ENCODE peak calls at places on chromosomes 13 and 19, in ten cellular contexts. X is aorta; T is naive thymus-derived CD4-positive, alpha-beta T cell; I is HAP-1; O is left ventricle myocardium inferior; F is body of pancreas; H is thyroid gland; D is neural progenitor cell; G is A549; Q is CD8-positive, alpha-beta T cell. R is an unnamed sample. For H3K4me1, the result is how much of the 10 kb centered on the place peaks cover.

GRCh38 chr19:3459322-3459881 is 20.9 kb downstream of the SMIM24 start:
- DNase-seq in X (peak), F (peak), H (peak), I (no peak), D (no peak), O (peak), Q (no peak), G (peak), T (no peak), R (peak)

GRCh38 chr13:47216176-47216822 is 319.4 kb upstream of the HTR2A start:
- DNase-seq in Q (no peak), D (no peak), F (no peak), G (no peak), I (no peak), X (no peak), H (no peak), T (no peak), O (no peak), R (no peak)

GRCh38 chr19:12611361-12611699 is 610 bp downstream of the ZNF791 start:
- DNase-seq in F (peak), Q (no peak), T (no peak), O (peak), I (peak), D (peak), X (peak), G (peak), H (peak), R (peak)

GRCh38 chr19:27754700-27755099 is 1458.3 kb downstream of the UQCRFS1 start:
- DNase-seq in T (no peak), O (no peak), I (no peak), Q (no peak), X (no peak), H (no peak), F (no peak), D (no peak), G (no peak), R (no peak)

GRCh38 chr19:17243854-17244617 is 1.7 kb downstream of the NR2F6 start:
- DNase-seq in G (peak), O (peak), F (peak), X (peak), T (no peak), D (peak), I (peak), Q (no peak), H (peak), R (peak)

GRCh38 chr13:62209539-62209938 is 793.9 kb upstream of the PCDH20 start:
- DNase-seq in O (no peak), X (no peak), Q (no peak), D (no peak), I (no peak), T (no peak), F (no peak), H (no peak), G (no peak), R (no peak)

GRCh38 chr13:52127783-52128702 is 830 bp downstream of the NEK5 start:
- DNase-seq in T (peak), G (peak), O (peak), X (peak), D (peak), I (peak), Q (peak), F (peak), H (peak), R (peak)

GRCh38 chr13:46698910-46699460 is 98.0 kb downstream of the ESD start:
- DNase-seq in G (no peak), H (no peak), Q (no peak), F (no peak), I (no peak), X (no peak), T (no peak), D (no peak), O (no peak), R (no peak)

GRCh38 chr19:48319647-48320537 is 5.5 kb upstream of the EMP3 start:
- DNase-seq in F (peak), T (peak), O (peak), G (peak), D (peak), X (peak), Q (peak), I (peak), H (peak), R (peak)

GRCh38 chr13:77022341-77022740 is 4.6 kb downstream of the FBXL3 start:
- DNase-seq in G (no peak), X (no peak), F (no peak), O (no peak), Q (no peak), H (peak), D (no peak), I (no peak), T (no peak), R (no peak)

GRCh38 chr13:77026783-77027621 is at the start of gene FBXL3:
- DNase-seq in X (peak), T (peak), O (peak), I (peak), F (peak), G (peak), Q (peak), D (peak), H (peak), R (peak)

GRCh38 chr13:77029436-77029835 is 2.5 kb upstream of the FBXL3 start:
- DNase-seq in I (no peak), H (no peak), G (no peak), F (no peak), O (no peak), Q (no peak), D (no peak), X (no peak), T (no peak), R (no peak)

GRCh38 chr13:77028202-77028601 is 1.2 kb upstream of the FBXL3 start:
- DNase-seq in F (no peak), O (no peak), D (no peak), T (no peak), I (no peak), G (no peak), Q (no peak), X (peak), H (peak), R (peak)

GRCh38 chr13:77026255-77026782 is 640 bp downstream of the FBXL3 start:
- DNase-seq in O (peak), D (peak), H (peak), T (peak), I (peak), X (peak), G (peak), Q (peak), F (peak), R (peak)
- H3K4me1 ChIP-seq in O (half or more), D (under half), H (under half), T (under half), I (under half), X (under half), G (under half), Q (under half), F (under half), R (under half)

GRCh38 chr19:35350591-35350990 is 2.9 kb downstream of the FFAR1 start:
- DNase-seq in G (no peak), O (no peak), D (no peak), H (no peak), Q (no peak), X (no peak), F (peak), I (no peak), T (no peak), R (peak)
- H3K4me1 ChIP-seq in G (under half), O (under half), D (under half), H (under half), Q (under half), X (under half), F (under half), I (under half), T (under half), R (under half)

DNA sequence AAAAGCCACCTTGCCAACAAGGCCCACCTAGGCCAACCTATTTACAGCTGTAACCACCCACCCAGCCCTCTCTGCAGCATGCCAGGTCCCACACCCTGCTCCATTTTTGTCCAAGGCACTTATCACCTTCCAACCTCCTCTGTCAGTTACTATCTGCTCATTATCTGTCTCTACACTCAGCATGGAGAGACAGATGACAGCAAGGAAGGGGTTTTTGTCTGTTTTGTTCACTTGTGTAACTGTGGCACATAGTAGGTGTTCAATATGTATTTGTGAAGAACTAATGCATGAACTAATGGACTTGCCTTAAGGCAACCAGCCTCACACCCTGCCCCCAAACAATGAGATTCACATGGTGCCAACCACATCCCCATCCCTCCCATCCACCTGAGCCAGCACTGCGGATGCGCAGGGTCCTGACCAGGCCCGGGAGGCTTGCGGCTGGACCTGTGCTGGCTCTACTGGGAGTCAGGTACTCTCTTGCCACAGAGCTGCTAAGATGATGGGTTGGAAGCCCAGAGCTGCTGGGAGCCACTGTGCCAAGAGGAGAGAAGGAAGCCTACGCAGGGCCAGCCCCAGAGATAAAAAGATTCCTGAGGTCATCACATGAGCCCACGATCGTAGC is 17.2 kb downstream of the DEDD2 start:
- DNase-seq in F (no peak), O (no peak), D (no peak), I (no peak), G (no peak), H (no peak), Q (no peak), X (peak), T (no peak), R (no peak)
- H3K4me1 ChIP-seq in F (under half), O (under half), D (under half), I (under half), G (under half), H (under half), Q (half or more), X (under half), T (half or more), R (under half)

DNA sequence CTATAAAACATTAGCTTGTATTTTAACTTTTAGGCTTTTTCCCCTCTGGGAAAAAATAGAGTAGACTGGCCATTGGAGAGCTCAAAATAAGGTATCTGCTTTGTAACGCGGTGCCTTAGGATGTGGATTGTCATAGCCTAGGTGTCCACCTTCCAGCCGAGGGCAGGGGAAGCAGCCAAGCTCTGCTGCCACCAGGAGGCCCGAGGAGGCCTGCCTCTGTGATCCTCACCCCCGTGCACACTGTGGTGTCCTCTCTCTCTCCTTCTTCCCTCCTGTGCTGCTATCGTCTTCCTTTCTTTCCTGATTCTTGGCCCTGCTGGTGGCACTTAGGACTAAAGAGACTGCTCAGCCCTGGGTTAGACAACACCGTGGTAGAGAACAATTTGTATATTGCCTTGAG is 11.3 kb downstream of the HNRNPM start:
- DNase-seq in D (peak), I (no peak), T (no peak), X (no peak), O (no peak), Q (no peak), F (no peak), G (peak), H (no peak), R (no peak)
- H3K4me1 ChIP-seq in D (under half), I (under half), T (under half), X (under half), O (half or more), Q (half or more), F (half or more), G (half or more), H (half or more), R (under half)

DNA sequence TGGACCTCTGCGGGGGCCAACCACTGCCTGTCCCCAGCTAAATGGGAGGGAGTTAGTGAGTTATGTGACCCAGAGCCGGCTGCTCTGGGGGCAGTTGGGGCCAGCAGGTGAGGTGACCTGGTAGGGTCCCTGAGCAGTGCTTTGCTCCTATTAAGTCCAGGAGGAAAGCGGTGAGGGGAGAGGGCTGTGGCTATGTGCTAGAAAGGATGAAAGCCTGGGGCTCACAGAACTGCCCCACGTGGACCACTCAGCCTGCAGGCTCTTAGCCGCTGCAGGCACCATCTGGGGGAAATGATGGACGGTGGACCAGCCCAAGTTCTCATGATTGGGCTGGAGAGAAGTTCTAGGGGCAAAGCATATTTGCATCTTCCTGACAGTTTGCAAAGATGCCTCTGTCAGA is 67.6 kb upstream of the ZNF536 start:
- DNase-seq in G (no peak), I (no peak), T (no peak), X (no peak), H (no peak), O (no peak), D (no peak), Q (no peak), F (no peak), R (no peak)
- H3K4me1 ChIP-seq in G (under half), I (under half), T (under half), X (under half), H (under half), O (under half), D (under half), Q (under half), F (under half), R (under half)

GRCh38 chr13:30338331-30338851 is 31.0 kb upstream of the KATNAL1 start:
- DNase-seq in F (no peak), Q (no peak), I (no peak), O (no peak), D (no peak), G (no peak), T (no peak), H (no peak), X (no peak), R (no peak)
- H3K4me1 ChIP-seq in F (under half), Q (under half), I (under half), O (under half), D (under half), G (under half), T (under half), H (under half), X (under half), R (under half)

GRCh38 chr19:1849999-1850398 is 1.7 kb upstream of the REXO1 start:
- DNase-seq in Q (no peak), X (no peak), F (no peak), G (no peak), I (no peak), T (peak), O (no peak), H (no peak), D (no peak), R (no peak)
- H3K4me1 ChIP-seq in Q (half or more), X (under half), F (under half), G (under half), I (under half), T (under half), O (half or more), H (under half), D (under half), R (under half)

DNA sequence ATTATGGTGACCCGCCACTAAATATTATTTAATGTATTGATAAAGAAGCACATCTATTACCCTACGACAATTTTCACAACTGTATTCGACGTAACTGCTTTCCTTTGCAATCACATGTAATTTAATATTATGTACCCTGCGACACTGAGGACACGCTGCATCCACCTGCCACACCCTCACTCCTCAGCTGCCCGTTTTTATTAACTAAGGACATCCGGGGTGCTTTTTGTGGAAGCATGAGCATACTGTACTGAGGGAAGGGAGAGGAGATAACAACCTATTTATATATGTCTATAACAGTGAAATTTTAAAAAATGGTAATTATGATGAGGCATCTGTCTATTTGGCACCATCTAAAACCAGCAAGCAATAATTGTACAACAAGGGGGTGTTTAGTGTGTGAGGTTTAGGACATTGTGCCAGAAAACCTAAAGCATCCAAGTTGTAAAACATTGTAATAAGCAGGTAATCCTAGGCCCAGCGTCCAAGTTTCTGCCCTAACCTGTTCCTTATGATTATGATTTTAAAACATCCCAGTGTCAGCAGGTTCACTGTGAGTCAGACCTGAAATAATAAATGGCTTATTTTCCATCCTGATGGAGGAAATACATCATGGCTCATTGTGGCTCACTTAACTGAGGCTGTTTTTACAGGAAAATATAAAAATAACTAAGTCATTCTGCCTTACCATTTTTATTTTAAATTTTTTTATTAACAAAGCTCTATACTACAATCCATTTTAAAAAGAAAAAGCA is 56.3 kb downstream of the FOXO1 start:
- DNase-seq in X (no peak), T (no peak), I (no peak), Q (no peak), G (no peak), D (no peak), H (no peak), F (no peak), O (no peak), R (no peak)
- H3K4me1 ChIP-seq in X (under half), T (half or more), I (under half), Q (half or more), G (under half), D (under half), H (under half), F (half or more), O (half or more), R (under half)

GRCh38 chr19:45764487-45764886 is 4.6 kb downstream of the SIX5 start:
- DNase-seq in O (no peak), X (no peak), H (no peak), I (no peak), G (no peak), T (no peak), D (peak), F (no peak), Q (no peak), R (peak)
- H3K4me1 ChIP-seq in O (half or more), X (under half), H (under half), I (under half), G (under half), T (under half), D (under half), F (under half), Q (under half), R (under half)

GRCh38 chr19:54351474-54351873 is 12.5 kb upstream of the LILRA4 start:
- DNase-seq in G (no peak), O (no peak), I (no peak), X (no peak), H (no peak), T (no peak), F (no peak), Q (no peak), D (no peak), R (no peak)
- H3K4me1 ChIP-seq in G (under half), O (under half), I (under half), X (under half), H (under half), T (under half), F (under half), Q (under half), D (under half), R (under half)